ENCODE peak calls at places on chromosomes 3 and 15, in ten cellular contexts. One of them, this sample, is unnamed.

GRCh38 chr3:57230006-57230405 is 2.5 kb downstream of the APPL1 start:
- DNase-seq in A549: no peak
- DNase-seq in neural crest cell: no peak
- DNase-seq in spleen: no peak
- DNase-seq in heart left ventricle: no peak
- DNase-seq in WTC11: no peak
- DNase-seq in neural progenitor cell: no peak
- DNase-seq in omental fat pad: no peak
- DNase-seq in breast epithelium: no peak
- DNase-seq in cardiac fibroblast: no peak
- DNase-seq in this sample: no peak

GRCh38 chr15:96087180-96087886 is 243.2 kb upstream of the NR2F2 start:
- DNase-seq in WTC11: no peak
- DNase-seq in neural crest cell: no peak
- DNase-seq in omental fat pad: no peak
- DNase-seq in neural progenitor cell: peak; percentile 88
- DNase-seq in heart left ventricle: no peak
- DNase-seq in cardiac fibroblast: no peak
- DNase-seq in spleen: no peak
- DNase-seq in breast epithelium: no peak
- DNase-seq in A549: no peak
- DNase-seq in this sample: no peak

GRCh38 chr3:160665784-160666526 is 11.0 kb upstream of the ARL14 start:
- DNase-seq in cardiac fibroblast: peak; percentile 68
- DNase-seq in neural crest cell: no peak
- DNase-seq in WTC11: no peak
- DNase-seq in A549: no peak
- DNase-seq in neural progenitor cell: peak; percentile 36
- DNase-seq in spleen: no peak
- DNase-seq in omental fat pad: no peak
- DNase-seq in breast epithelium: no peak
- DNase-seq in heart left ventricle: no peak
- DNase-seq in this sample: no peak

GRCh38 chr3:30426319-30426993 is 179.9 kb upstream of the TGFBR2 start:
- DNase-seq in spleen: no peak
- DNase-seq in neural progenitor cell: peak; percentile 8
- DNase-seq in omental fat pad: peak; percentile 24
- DNase-seq in WTC11: no peak
- DNase-seq in cardiac fibroblast: peak; percentile 92
- DNase-seq in heart left ventricle: peak; percentile 87
- DNase-seq in neural crest cell: no peak
- DNase-seq in breast epithelium: no peak
- DNase-seq in A549: no peak
- DNase-seq in this sample: no peak

GRCh38 chr3:42228796-42229195 is 37.2 kb downstream of the CCK start:
- DNase-seq in omental fat pad: no peak
- DNase-seq in neural crest cell: no peak
- DNase-seq in A549: peak; percentile 21
- DNase-seq in spleen: no peak
- DNase-seq in heart left ventricle: no peak
- DNase-seq in WTC11: no peak
- DNase-seq in cardiac fibroblast: peak; percentile 12
- DNase-seq in breast epithelium: no peak
- DNase-seq in neural progenitor cell: no peak
- DNase-seq in this sample: no peak

GRCh38 chr15:92801412-92801773 is 98.7 kb upstream of the CHD2 start:
- DNase-seq in spleen: peak; percentile 64
- DNase-seq in neural crest cell: no peak
- DNase-seq in heart left ventricle: no peak
- DNase-seq in cardiac fibroblast: peak; percentile 96
- DNase-seq in A549: peak; percentile 87
- DNase-seq in neural progenitor cell: no peak
- DNase-seq in omental fat pad: no peak
- DNase-seq in breast epithelium: no peak
- DNase-seq in WTC11: no peak
- DNase-seq in this sample: no peak

GRCh38 chr3:49724586-49724985 is 835 bp upstream of the GMPPB start:
- DNase-seq in WTC11: peak; percentile 14
- DNase-seq in omental fat pad: no peak
- DNase-seq in cardiac fibroblast: no peak
- DNase-seq in neural crest cell: no peak
- DNase-seq in heart left ventricle: peak; percentile 38
- DNase-seq in breast epithelium: no peak
- DNase-seq in A549: no peak
- DNase-seq in spleen: peak; percentile 86
- DNase-seq in neural progenitor cell: peak; percentile 29
- DNase-seq in this sample: peak; percentile 22

GRCh38 chr15:68930268-68931022 is at the start of gene SPESP1:
- DNase-seq in neural progenitor cell: no peak
- DNase-seq in cardiac fibroblast: peak; percentile 75
- DNase-seq in breast epithelium: no peak
- DNase-seq in spleen: peak; percentile 91
- DNase-seq in neural crest cell: no peak
- DNase-seq in WTC11: no peak
- DNase-seq in A549: no peak
- DNase-seq in omental fat pad: no peak
- DNase-seq in heart left ventricle: peak; percentile 64
- DNase-seq in this sample: peak; percentile 57

GRCh38 chr3:9815986-9816385 is 5.9 kb downstream of the TTLL3 start:
- DNase-seq in neural crest cell: no peak
- DNase-seq in omental fat pad: no peak
- DNase-seq in A549: no peak
- DNase-seq in WTC11: no peak
- DNase-seq in neural progenitor cell: no peak
- DNase-seq in spleen: no peak
- DNase-seq in heart left ventricle: peak; percentile 16
- DNase-seq in breast epithelium: no peak
- DNase-seq in cardiac fibroblast: no peak
- DNase-seq in this sample: no peak

GRCh38 chr3:159734681-159735080 is 254.0 kb upstream of the IL12A start:
- DNase-seq in breast epithelium: no peak
- DNase-seq in A549: no peak
- DNase-seq in cardiac fibroblast: no peak
- DNase-seq in heart left ventricle: no peak
- DNase-seq in spleen: no peak
- DNase-seq in WTC11: no peak
- DNase-seq in omental fat pad: no peak
- DNase-seq in neural crest cell: no peak
- DNase-seq in neural progenitor cell: no peak
- DNase-seq in this sample: no peak

GRCh38 chr3:16945330-16945729 is 60.6 kb downstream of the PLCL2 start:
- DNase-seq in neural crest cell: no peak
- DNase-seq in breast epithelium: no peak
- DNase-seq in omental fat pad: no peak
- DNase-seq in A549: peak; percentile 4
- DNase-seq in neural progenitor cell: no peak
- DNase-seq in spleen: no peak
- DNase-seq in cardiac fibroblast: peak; percentile 41
- DNase-seq in heart left ventricle: no peak
- DNase-seq in WTC11: no peak
- DNase-seq in this sample: no peak

GRCh38 chr15:41932101-41932500 is 38.2 kb upstream of the SPTBN5 start:
- DNase-seq in neural crest cell: no peak
- DNase-seq in cardiac fibroblast: no peak
- DNase-seq in heart left ventricle: no peak
- DNase-seq in neural progenitor cell: no peak
- DNase-seq in spleen: no peak
- DNase-seq in omental fat pad: no peak
- DNase-seq in WTC11: no peak
- DNase-seq in breast epithelium: no peak
- DNase-seq in A549: no peak
- DNase-seq in this sample: no peak

GRCh38 chr15:41932511-41932910 is 38.7 kb upstream of the SPTBN5 start:
- DNase-seq in neural crest cell: no peak
- DNase-seq in A549: no peak
- DNase-seq in omental fat pad: no peak
- DNase-seq in cardiac fibroblast: no peak
- DNase-seq in neural progenitor cell: no peak
- DNase-seq in heart left ventricle: peak; percentile 24
- DNase-seq in WTC11: no peak
- DNase-seq in spleen: no peak
- DNase-seq in breast epithelium: no peak
- DNase-seq in this sample: no peak

GRCh38 chr15:41928637-41929620 is 35.1 kb upstream of the SPTBN5 start:
- DNase-seq in spleen: peak; percentile 87
- DNase-seq in breast epithelium: no peak
- DNase-seq in cardiac fibroblast: no peak
- DNase-seq in heart left ventricle: peak; percentile 83
- DNase-seq in neural crest cell: no peak
- DNase-seq in WTC11: no peak
- DNase-seq in omental fat pad: no peak
- DNase-seq in A549: peak; percentile 56
- DNase-seq in neural progenitor cell: peak; percentile 30
- DNase-seq in this sample: no peak

GRCh38 chr15:41930867-41931222 is 37.0 kb upstream of the SPTBN5 start:
- DNase-seq in A549: no peak
- DNase-seq in omental fat pad: no peak
- DNase-seq in spleen: no peak
- DNase-seq in cardiac fibroblast: no peak
- DNase-seq in neural crest cell: no peak
- DNase-seq in neural progenitor cell: no peak
- DNase-seq in breast epithelium: no peak
- DNase-seq in heart left ventricle: no peak
- DNase-seq in WTC11: no peak
- DNase-seq in this sample: no peak

GRCh38 chr15:41930221-41930866 is 36.5 kb upstream of the SPTBN5 start:
- DNase-seq in neural crest cell: no peak
- DNase-seq in A549: peak; percentile 92
- DNase-seq in cardiac fibroblast: peak; percentile 92
- DNase-seq in neural progenitor cell: no peak
- DNase-seq in heart left ventricle: peak; percentile 84
- DNase-seq in omental fat pad: no peak
- DNase-seq in spleen: no peak
- DNase-seq in breast epithelium: no peak
- DNase-seq in WTC11: no peak
- DNase-seq in this sample: no peak
- TF ChIP-seq CTCF in neural crest cell: no peak
- TF ChIP-seq CTCF in A549: peak; percentile 36
- TF ChIP-seq CTCF in cardiac fibroblast: peak; percentile 27
- TF ChIP-seq CTCF in neural progenitor cell: no peak
- TF ChIP-seq CTCF in heart left ventricle: peak; percentile 52
- TF ChIP-seq CTCF in omental fat pad: no peak
- TF ChIP-seq CTCF in spleen: peak; percentile 19
- TF ChIP-seq CTCF in breast epithelium: no peak
- TF ChIP-seq CTCF in WTC11: no peak
- TF ChIP-seq CTCF in this sample: no peak

DNA sequence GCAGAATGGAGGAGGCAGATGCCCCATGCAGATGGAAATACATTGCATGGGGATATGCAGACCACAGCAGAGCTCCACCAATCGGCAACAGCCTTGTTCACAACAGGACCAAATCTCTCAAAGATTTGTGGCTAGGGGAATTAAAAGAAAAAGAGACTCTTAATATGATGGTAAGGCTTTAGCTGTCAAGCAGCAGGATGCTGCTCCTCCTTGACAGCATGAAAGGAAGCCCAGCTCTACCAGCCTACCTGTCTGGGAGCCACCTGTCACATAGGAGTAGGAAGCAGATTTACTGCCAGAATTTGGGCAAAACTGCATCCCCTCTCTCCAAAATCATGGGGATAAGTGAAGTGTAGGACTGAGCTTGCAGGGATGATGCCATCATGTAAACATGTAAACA is 769.6 kb upstream of the ARPP21 start:
- DNase-seq in neural crest cell: no peak
- DNase-seq in spleen: no peak
- DNase-seq in A549: no peak
- DNase-seq in heart left ventricle: no peak
- DNase-seq in cardiac fibroblast: no peak
- DNase-seq in breast epithelium: no peak
- DNase-seq in neural progenitor cell: no peak
- DNase-seq in omental fat pad: no peak
- DNase-seq in WTC11: no peak
- DNase-seq in this sample: no peak
- TF ChIP-seq CTCF in neural crest cell: no peak
- TF ChIP-seq CTCF in spleen: no peak
- TF ChIP-seq CTCF in A549: no peak
- TF ChIP-seq CTCF in heart left ventricle: no peak
- TF ChIP-seq CTCF in cardiac fibroblast: no peak
- TF ChIP-seq CTCF in breast epithelium: no peak
- TF ChIP-seq CTCF in neural progenitor cell: no peak
- TF ChIP-seq CTCF in omental fat pad: no peak
- TF ChIP-seq CTCF in WTC11: no peak
- TF ChIP-seq CTCF in this sample: no peak

GRCh38 chr3:74891312-74891711 is 276.9 kb upstream of the CNTN3 start:
- DNase-seq in A549: no peak
- DNase-seq in spleen: no peak
- DNase-seq in heart left ventricle: no peak
- DNase-seq in neural crest cell: no peak
- DNase-seq in omental fat pad: no peak
- DNase-seq in neural progenitor cell: no peak
- DNase-seq in cardiac fibroblast: no peak
- DNase-seq in WTC11: no peak
- DNase-seq in breast epithelium: no peak
- DNase-seq in this sample: no peak

DNA sequence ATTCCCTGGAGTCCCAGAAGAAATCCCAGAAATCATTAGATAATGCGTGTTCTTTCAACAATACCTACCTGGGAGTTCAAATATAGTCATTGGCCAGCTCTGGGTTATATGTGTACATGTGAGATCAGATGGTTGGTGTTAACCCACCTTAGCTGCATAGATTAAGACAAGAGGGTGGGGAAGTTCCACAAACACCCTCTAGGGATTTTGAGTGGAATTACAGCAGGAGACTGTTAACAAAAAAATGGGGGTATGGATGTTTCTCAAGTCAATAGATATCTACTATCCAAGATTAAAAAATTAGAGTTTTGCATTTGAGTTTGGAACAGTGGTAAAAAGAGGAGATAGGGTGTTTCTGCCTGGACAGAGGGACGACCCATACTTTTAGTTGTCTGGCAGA is 282.5 kb upstream of the CNTN3 start:
- DNase-seq in heart left ventricle: no peak
- DNase-seq in spleen: no peak
- DNase-seq in neural crest cell: no peak
- DNase-seq in breast epithelium: no peak
- DNase-seq in cardiac fibroblast: no peak
- DNase-seq in omental fat pad: no peak
- DNase-seq in A549: peak; percentile 5
- DNase-seq in neural progenitor cell: peak; percentile 4
- DNase-seq in WTC11: no peak
- DNase-seq in this sample: no peak
- TF ChIP-seq CTCF in heart left ventricle: no peak
- TF ChIP-seq CTCF in spleen: no peak
- TF ChIP-seq CTCF in neural crest cell: peak; percentile 52
- TF ChIP-seq CTCF in breast epithelium: no peak
- TF ChIP-seq CTCF in cardiac fibroblast: peak; percentile 17
- TF ChIP-seq CTCF in omental fat pad: no peak
- TF ChIP-seq CTCF in A549: no peak
- TF ChIP-seq CTCF in neural progenitor cell: peak; percentile 51
- TF ChIP-seq CTCF in WTC11: no peak
- TF ChIP-seq CTCF in this sample: no peak

DNA sequence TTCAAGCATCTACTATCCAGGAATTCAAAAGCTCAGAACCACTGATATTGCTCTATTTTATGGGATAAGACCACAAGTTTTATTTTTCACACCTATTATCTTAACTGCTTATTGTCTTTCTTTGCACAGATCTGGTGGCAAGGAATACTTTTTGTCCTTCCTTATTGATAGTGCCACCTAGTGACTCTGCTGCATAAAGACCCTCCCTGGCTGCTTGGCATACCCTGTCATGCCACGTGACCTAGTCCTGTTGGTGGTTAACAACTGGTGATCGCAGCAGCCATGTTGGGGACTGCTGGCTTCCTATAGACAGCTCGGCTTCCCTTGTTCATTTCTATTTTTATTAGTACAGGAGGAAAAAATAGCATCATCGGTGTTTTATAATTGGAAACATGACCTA is 236.3 kb downstream of the MEX3B start:
- DNase-seq in spleen: no peak
- DNase-seq in neural crest cell: no peak
- DNase-seq in heart left ventricle: peak; percentile 34
- DNase-seq in cardiac fibroblast: peak; percentile 5
- DNase-seq in breast epithelium: no peak
- DNase-seq in A549: peak; percentile 59
- DNase-seq in WTC11: peak; percentile 41
- DNase-seq in neural progenitor cell: peak; percentile 51
- DNase-seq in omental fat pad: no peak
- DNase-seq in this sample: no peak
- TF ChIP-seq CTCF in spleen: no peak
- TF ChIP-seq CTCF in neural crest cell: no peak
- TF ChIP-seq CTCF in heart left ventricle: no peak
- TF ChIP-seq CTCF in cardiac fibroblast: no peak
- TF ChIP-seq CTCF in breast epithelium: no peak
- TF ChIP-seq CTCF in A549: no peak
- TF ChIP-seq CTCF in WTC11: no peak
- TF ChIP-seq CTCF in neural progenitor cell: peak; percentile 54
- TF ChIP-seq CTCF in omental fat pad: no peak
- TF ChIP-seq CTCF in this sample: no peak

This sample was measured in CD4-positive, alpha-beta T cell.